ENCODE peak calls at places on chromosomes 16 and 17, in six cellular contexts. W is A549, D is astrocyte, B is uterus, J is lung, X is WERI-Rb-1. M is an unnamed sample. For H3K9me3, the result is how much of the 10 kb centered on the place peaks cover.

GRCh38 chr16:1677942-1678499 is at the start of gene JPT2:
- DNase-seq in W (peak), D (peak), B (peak), J (peak), X (peak), M (peak)

GRCh38 chr17:72404872-72405271 is 284.1 kb downstream of the SOX9 start:
- DNase-seq in W (no peak), D (peak), B (no peak), J (no peak), X (no peak), M (no peak)

GRCh38 chr17:9183297-9183696 is 162.0 kb downstream of the NTN1 start:
- DNase-seq in W (no peak), D (no peak), B (no peak), J (no peak), X (no peak), M (no peak)

GRCh38 chr17:8041980-8042379 is 3.1 kb downstream of the ALOX15B start:
- DNase-seq in W (no peak), D (no peak), B (no peak), J (no peak), X (no peak), M (no peak)

GRCh38 chr17:50534222-50534978 is 1.9 kb downstream of the EPN3 start:
- DNase-seq in W (peak), D (peak), B (no peak), J (no peak), X (no peak), M (no peak)

GRCh38 chr16:68356249-68356918 is 45.6 kb downstream of the PRMT7 start:
- DNase-seq in W (no peak), D (no peak), B (no peak), J (no peak), X (no peak), M (no peak)

GRCh38 chr16:58119509-58119845 is 9.7 kb downstream of the CFAP20 start:
- DNase-seq in W (no peak), D (no peak), B (no peak), J (no peak), X (no peak), M (no peak)

GRCh38 chr16:57324649-57325223 is 33.8 kb upstream of the CCL22 start:
- DNase-seq in W (no peak), D (no peak), B (no peak), J (no peak), X (no peak), M (no peak)

GRCh38 chr17:11583306-11583992 is 14.8 kb upstream of the DNAH9 start:
- DNase-seq in W (no peak), D (no peak), B (no peak), J (no peak), X (no peak), M (no peak)

GRCh38 chr17:1908699-1909309 is 79.0 kb downstream of the RPA1 start:
- DNase-seq in W (peak), D (peak), B (peak), J (peak), X (peak), M (peak)

GRCh38 chr17:51848451-51848850 is 310.1 kb downstream of the CA10 start:
- DNase-seq in W (no peak), D (no peak), B (no peak), J (no peak), X (no peak), M (no peak)

GRCh38 chr17:59534583-59534982 is 30.8 kb upstream of the DHX40 start:
- DNase-seq in W (peak), D (no peak), B (no peak), J (no peak), X (no peak), M (no peak)
- TF ChIP-seq CTCF in W (peak), D (no peak), B (no peak), J (no peak), X (no peak), M (no peak)

DNA sequence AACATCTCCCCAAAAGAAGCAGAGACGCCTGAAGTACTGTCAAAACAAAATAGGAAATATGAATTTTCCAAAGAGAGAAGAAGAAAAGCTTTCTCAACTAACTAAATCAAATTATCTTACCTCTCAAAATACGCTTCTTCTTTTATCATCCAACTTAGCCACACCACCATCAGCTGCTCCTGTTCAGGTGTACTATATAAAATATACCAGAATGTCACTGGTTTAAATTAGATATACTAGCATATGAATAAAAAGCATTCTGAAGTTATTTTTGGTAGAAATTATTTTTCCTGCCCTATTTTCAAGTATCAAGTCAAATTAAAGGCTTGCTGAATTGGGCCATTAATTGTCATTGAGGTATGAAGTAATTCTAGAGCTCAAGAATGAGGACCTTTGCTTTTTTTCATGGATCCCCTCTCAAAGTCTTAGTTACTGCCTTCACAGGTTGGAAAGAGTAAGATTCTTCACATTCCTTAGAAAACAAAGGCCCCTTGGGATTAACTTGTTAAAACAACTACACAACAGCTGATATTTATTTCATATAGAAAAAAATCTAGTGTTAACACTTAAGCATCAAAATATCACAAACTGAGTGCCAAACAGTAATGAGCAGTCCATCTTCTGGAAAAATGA is 30.1 kb downstream of the INTS2 start:
- DNase-seq in W (no peak), D (no peak), B (no peak), J (no peak), X (no peak), M (no peak)
- H3K27ac ChIP-seq in W (no peak), D (no peak), B (no peak), J (no peak), X (no peak), M (no peak)

GRCh38 chr17:21678451-21679081 is 13.8 kb upstream of the KCNJ18 start:
- DNase-seq in W (no peak), D (no peak), B (no peak), J (no peak), X (no peak), M (no peak)

GRCh38 chr17:21677911-21678310 is 14.4 kb upstream of the KCNJ18 start:
- DNase-seq in W (no peak), D (no peak), B (no peak), J (no peak), X (no peak), M (no peak)

GRCh38 chr17:21679256-21680146 is 12.8 kb upstream of the KCNJ18 start:
- DNase-seq in W (no peak), D (no peak), B (no peak), J (no peak), X (no peak), M (no peak)

GRCh38 chr17:21676281-21677111 is 15.8 kb upstream of the KCNJ18 start:
- DNase-seq in W (no peak), D (no peak), B (no peak), J (no peak), X (no peak), M (no peak)

GRCh38 chr17:21677126-21677910 is 15.0 kb upstream of the KCNJ18 start:
- DNase-seq in W (no peak), D (no peak), B (no peak), J (no peak), X (no peak), M (no peak)
- H3K9me3 ChIP-seq in W (under half), D (under half), B (under half), J (under half), X (under half), M (under half)

GRCh38 chr17:40777971-40778370 is 4.4 kb downstream of the KRT27 start:
- DNase-seq in W (no peak), D (no peak), B (no peak), J (no peak), X (no peak), M (no peak)
- TF ChIP-seq CTCF in W (no peak), D (no peak), B (no peak), J (no peak), X (no peak), M (no peak)

GRCh38 chr16:55506083-55506482 is 2.8 kb upstream of the LPCAT2 start:
- DNase-seq in W (no peak), D (no peak), B (no peak), J (no peak), X (no peak), M (no peak)

GRCh38 chr16:55508941-55509920 is at the start of gene LPCAT2:
- DNase-seq in W (peak), D (peak), B (peak), J (peak), X (peak), M (peak)

GRCh38 chr16:55506708-55507107 is 2.2 kb upstream of the LPCAT2 start:
- DNase-seq in W (no peak), D (no peak), B (no peak), J (no peak), X (no peak), M (no peak)

GRCh38 chr16:55510185-55510805 is 1.4 kb downstream of the LPCAT2 start:
- DNase-seq in W (no peak), D (no peak), B (no peak), J (no peak), X (no peak), M (no peak)

GRCh38 chr16:55508271-55508921 is 476 bp upstream of the LPCAT2 start:
- DNase-seq in W (no peak), D (no peak), B (no peak), J (no peak), X (no peak), M (no peak)
- H3K27ac ChIP-seq in W (no peak), D (no peak), B (peak), J (peak), X (no peak), M (peak)